ENCODE peak calls at places on chromosomes 1 and 21, in eight cellular contexts. L, H, X, D, N, C, F and Z are unnamed samples.

GRCh38 chr1:231827337-231828105 is 200.9 kb downstream of the DISC1 start:
- DNase-seq in H (peak; percentile 77), F (no peak), N (no peak), L (no peak), D (no peak), X (peak; percentile 82), C (no peak), Z (peak; percentile 65)

GRCh38 chr1:112337028-112337531 is 58.9 kb upstream of the CTTNBP2NL start:
- DNase-seq in H (peak; percentile 60), L (peak; percentile 30), X (peak; percentile 56), D (no peak), N (no peak), C (peak; percentile 31), F (peak; percentile 48), Z (peak; percentile 3)

GRCh38 chr1:188689542-188689941 is 1788.1 kb downstream of the BRINP3 start:
- DNase-seq in L (no peak), C (no peak), F (peak; percentile 19), H (no peak), D (no peak), X (no peak), N (no peak), Z (no peak)

GRCh38 chr1:77498918-77499317 is 183.5 kb downstream of the ZZZ3 start:
- DNase-seq in X (peak; percentile 51), C (no peak), N (no peak), H (no peak), F (no peak), D (no peak), L (no peak), Z (no peak)

GRCh38 chr1:235068155-235069121 is 60.2 kb downstream of the TOMM20 start:
- DNase-seq in X (no peak), D (no peak), L (no peak), F (no peak), N (no peak), H (peak; percentile 20), C (no peak), Z (no peak)

GRCh38 chr1:2179283-2180013 is 15.1 kb downstream of the FAAP20 start:
- DNase-seq in X (no peak), F (no peak), H (no peak), D (no peak), L (no peak), N (no peak), C (no peak), Z (no peak)

GRCh38 chr1:11501491-11501897 is 22.5 kb downstream of the DISP3 start:
- DNase-seq in N (no peak), D (no peak), X (peak; percentile 44), C (no peak), L (no peak), H (peak; percentile 49), F (no peak), Z (no peak)

GRCh38 chr1:37513795-37514349 is 694 bp downstream of the MEAF6 start:
- DNase-seq in F (peak; percentile 56), N (peak; percentile 55), L (peak; percentile 71), D (no peak), X (peak; percentile 39), H (peak; percentile 38), C (peak; percentile 47), Z (no peak)

GRCh38 chr1:37930246-37931142 is 16.4 kb downstream of the INPP5B start:
- DNase-seq in D (no peak), L (peak; percentile 31), C (no peak), H (peak; percentile 25), X (no peak), N (no peak), F (no peak), Z (no peak)

GRCh38 chr1:111795401-111795800 is 39.7 kb downstream of the DDX20 start:
- DNase-seq in D (no peak), L (no peak), H (no peak), F (no peak), C (no peak), N (no peak), X (no peak), Z (no peak)

GRCh38 chr1:222589462-222590302 is at the start of gene TAF1A:
- DNase-seq in C (peak; percentile 80), H (peak; percentile 91), N (peak; percentile 88), F (peak; percentile 84), X (peak; percentile 60), L (peak; percentile 82), D (no peak), Z (no peak)

GRCh38 chr1:19452221-19452663 is 33.1 kb downstream of the CAPZB start:
- DNase-seq in D (no peak), F (no peak), H (peak; percentile 98), N (no peak), C (no peak), L (no peak), X (no peak), Z (no peak)

GRCh38 chr21:44052071-44052829 is 40.1 kb downstream of the TRAPPC10 start:
- DNase-seq in H (no peak), C (peak; percentile 53), L (no peak), D (no peak), X (no peak), F (no peak), N (no peak), Z (no peak)

GRCh38 chr1:58392083-58392482 is 154.4 kb downstream of the OMA1 start:
- DNase-seq in C (no peak), F (no peak), H (no peak), X (no peak), D (no peak), L (peak; percentile 48), N (peak; percentile 54), Z (no peak)